ENCODE peak calls at places on chromosomes 16 and 17, in four cellular contexts. One of them, this sample, is unnamed.

GRCh38 chr17:47980516-47980915 is 9.6 kb downstream of the CDK5RAP3 start:
- DNase-seq in mucosa of descending colon: no peak
- DNase-seq in adrenal gland: no peak
- DNase-seq in lung: no peak
- DNase-seq in this sample: no peak

GRCh38 chr17:69485901-69486643 is 71.6 kb downstream of the MAP2K6 start:
- DNase-seq in mucosa of descending colon: no peak
- DNase-seq in adrenal gland: no peak
- DNase-seq in lung: no peak
- DNase-seq in this sample: no peak

GRCh38 chr17:50954641-50955121 is 88.5 kb upstream of the TOB1 start:
- DNase-seq in mucosa of descending colon: peak; percentile 27
- DNase-seq in adrenal gland: no peak
- DNase-seq in lung: no peak
- DNase-seq in this sample: no peak

GRCh38 chr17:70017112-70017511 is 57.9 kb upstream of the KCNJ16 start:
- DNase-seq in mucosa of descending colon: no peak
- DNase-seq in adrenal gland: no peak
- DNase-seq in lung: no peak
- DNase-seq in this sample: no peak

GRCh38 chr17:17541640-17542001 is 45.4 kb upstream of the RASD1 start:
- DNase-seq in mucosa of descending colon: no peak
- DNase-seq in adrenal gland: no peak
- DNase-seq in lung: no peak
- DNase-seq in this sample: no peak

GRCh38 chr17:1730345-1731193 is 6.1 kb downstream of the WDR81 start:
- DNase-seq in mucosa of descending colon: peak; percentile 67
- DNase-seq in adrenal gland: peak; percentile 93
- DNase-seq in lung: peak; percentile 66
- DNase-seq in this sample: peak; percentile 52

GRCh38 chr16:86768999-86769398 is 190.7 kb downstream of the FOXL1 start:
- DNase-seq in mucosa of descending colon: no peak
- DNase-seq in adrenal gland: no peak
- DNase-seq in lung: no peak
- DNase-seq in this sample: no peak

GRCh38 chr16:49856741-49857330 is 924 bp upstream of the ZNF423 start:
- DNase-seq in mucosa of descending colon: peak; percentile 86
- DNase-seq in adrenal gland: peak; percentile 77
- DNase-seq in lung: peak; percentile 66
- DNase-seq in this sample: peak; percentile 82

GRCh38 chr17:15169676-15170075 is 95.5 kb downstream of the PMP22 start:
- DNase-seq in mucosa of descending colon: no peak
- DNase-seq in adrenal gland: no peak
- DNase-seq in lung: no peak
- DNase-seq in this sample: no peak

GRCh38 chr16:87369117-87369775 is 14.3 kb downstream of the FBXO31 start:
- DNase-seq in mucosa of descending colon: no peak
- DNase-seq in adrenal gland: no peak
- DNase-seq in lung: no peak
- DNase-seq in this sample: no peak

GRCh38 chr16:49350265-49351103 is 23.1 kb upstream of the C16orf78 start:
- DNase-seq in mucosa of descending colon: peak; percentile 79
- DNase-seq in adrenal gland: peak; percentile 70
- DNase-seq in lung: peak; percentile 65
- DNase-seq in this sample: peak; percentile 75

GRCh38 chr17:37743612-37743874 is 1.3 kb downstream of the HNF1B start:
- DNase-seq in mucosa of descending colon: peak; percentile 81
- DNase-seq in adrenal gland: no peak
- DNase-seq in lung: no peak
- DNase-seq in this sample: peak; percentile 80

GRCh38 chr17:82592751-82593589 is 55.3 kb downstream of the WDR45B start:
- DNase-seq in mucosa of descending colon: peak; percentile 72
- DNase-seq in adrenal gland: peak; percentile 87
- DNase-seq in lung: peak; percentile 72
- DNase-seq in this sample: peak; percentile 84

GRCh38 chr17:7393613-7394451 is 493 bp downstream of the PLSCR3 start:
- DNase-seq in mucosa of descending colon: peak; percentile 62
- DNase-seq in adrenal gland: peak; percentile 39
- DNase-seq in lung: no peak
- DNase-seq in this sample: peak; percentile 43

GRCh38 chr16:84356591-84357116 is 11.7 kb upstream of the ATP2C2 start:
- DNase-seq in mucosa of descending colon: peak; percentile 58
- DNase-seq in adrenal gland: no peak
- DNase-seq in lung: no peak
- DNase-seq in this sample: peak; percentile 71

GRCh38 chr16:50467559-50467942 is 80.6 kb upstream of the NKD1 start:
- DNase-seq in mucosa of descending colon: no peak
- DNase-seq in adrenal gland: no peak
- DNase-seq in lung: no peak
- DNase-seq in this sample: no peak

GRCh38 chr16:89712476-89712805 is 8.3 kb downstream of the VPS9D1 start:
- DNase-seq in mucosa of descending colon: no peak
- DNase-seq in adrenal gland: no peak
- DNase-seq in lung: no peak
- DNase-seq in this sample: no peak
- H3K4me3 ChIP-seq in mucosa of descending colon: no peak overlapping the region
- H3K4me3 ChIP-seq in adrenal gland: no peak overlapping the region
- H3K4me3 ChIP-seq in lung: no peak overlapping the region
- H3K4me3 ChIP-seq in this sample: peak overlapping the region; percentile 40

GRCh38 chr16:74607967-74608356 is 1.0 kb upstream of the GLG1 start:
- DNase-seq in mucosa of descending colon: no peak
- DNase-seq in adrenal gland: no peak
- DNase-seq in lung: no peak
- DNase-seq in this sample: peak; percentile 23
- H3K4me3 ChIP-seq in mucosa of descending colon: no peak overlapping the region
- H3K4me3 ChIP-seq in adrenal gland: no peak overlapping the region
- H3K4me3 ChIP-seq in lung: no peak overlapping the region
- H3K4me3 ChIP-seq in this sample: no peak overlapping the region

DNA sequence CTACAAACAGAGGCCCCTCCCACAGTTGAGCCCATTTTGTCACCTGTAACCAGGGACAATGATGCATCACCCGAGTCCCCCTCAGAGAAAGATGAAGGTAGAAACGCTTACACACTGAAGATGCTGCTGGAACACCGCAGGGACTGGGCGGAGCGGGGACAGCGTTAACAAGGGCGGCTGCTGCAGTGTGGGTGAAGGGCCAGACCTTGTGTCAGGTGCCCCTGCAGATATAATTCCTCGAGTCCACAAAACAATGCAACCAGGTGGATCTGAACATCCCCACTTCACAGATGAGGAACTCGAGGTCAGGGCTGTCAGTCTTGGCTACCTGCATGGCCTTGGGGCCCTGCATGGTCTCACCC is 6.3 kb upstream of the MAPK7 start:
- DNase-seq in mucosa of descending colon: no peak
- DNase-seq in adrenal gland: no peak
- DNase-seq in lung: no peak
- DNase-seq in this sample: no peak
- H3K4me3 ChIP-seq in mucosa of descending colon: no peak overlapping the region
- H3K4me3 ChIP-seq in adrenal gland: no peak overlapping the region
- H3K4me3 ChIP-seq in lung: no peak overlapping the region
- H3K4me3 ChIP-seq in this sample: no peak overlapping the region

DNA sequence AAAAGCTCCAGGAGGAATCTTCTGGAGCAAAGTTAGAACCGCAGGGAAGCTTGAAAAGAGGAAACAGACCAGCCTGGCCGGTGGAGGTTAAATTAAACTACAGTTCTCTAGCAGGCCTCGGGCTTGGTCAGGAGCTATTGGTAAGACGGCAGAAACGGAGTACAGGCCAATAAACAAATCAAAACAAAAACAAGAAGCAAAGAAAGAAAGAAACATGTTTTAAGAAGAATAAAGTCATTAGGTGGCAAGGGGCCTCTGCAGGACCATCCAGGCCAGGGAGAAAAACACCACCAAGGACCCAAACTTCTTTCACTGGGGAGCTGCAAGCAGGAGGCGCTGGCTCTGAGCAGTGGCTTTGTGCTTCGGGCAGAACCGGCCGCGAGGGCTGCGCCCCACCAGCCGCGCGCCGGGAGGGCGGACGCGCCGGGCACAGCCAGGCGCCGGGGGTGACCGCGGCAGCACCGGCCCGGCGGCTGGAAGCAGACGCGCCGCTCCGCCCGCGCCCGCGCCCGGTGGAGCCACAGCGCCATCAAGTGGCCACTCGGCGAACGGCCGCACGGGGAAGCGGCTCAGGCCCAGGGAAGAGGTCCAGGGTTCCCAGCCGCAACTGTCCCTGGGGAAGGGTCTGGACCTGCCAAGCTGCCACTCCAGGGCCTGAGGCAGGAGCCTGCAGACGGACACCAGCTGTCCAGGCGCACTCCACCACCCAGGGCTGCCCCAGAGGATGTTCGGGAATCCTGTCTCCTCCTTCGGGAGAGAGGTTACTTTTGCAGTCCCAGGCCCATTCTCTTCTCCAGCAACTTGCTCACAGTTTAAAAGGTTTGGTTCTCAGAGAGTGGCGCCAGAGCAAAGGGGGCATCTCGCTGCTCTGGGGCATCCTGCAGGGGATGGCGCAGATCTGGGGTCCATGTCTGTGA is 419.4 kb downstream of the SOX9 start:
- DNase-seq in mucosa of descending colon: peak; percentile 91
- DNase-seq in adrenal gland: peak; percentile 56
- DNase-seq in lung: peak; percentile 63
- DNase-seq in this sample: peak; percentile 81
- H3K4me3 ChIP-seq in mucosa of descending colon: no peak overlapping the region
- H3K4me3 ChIP-seq in adrenal gland: no peak overlapping the region
- H3K4me3 ChIP-seq in lung: no peak overlapping the region
- H3K4me3 ChIP-seq in this sample: no peak overlapping the region

DNA sequence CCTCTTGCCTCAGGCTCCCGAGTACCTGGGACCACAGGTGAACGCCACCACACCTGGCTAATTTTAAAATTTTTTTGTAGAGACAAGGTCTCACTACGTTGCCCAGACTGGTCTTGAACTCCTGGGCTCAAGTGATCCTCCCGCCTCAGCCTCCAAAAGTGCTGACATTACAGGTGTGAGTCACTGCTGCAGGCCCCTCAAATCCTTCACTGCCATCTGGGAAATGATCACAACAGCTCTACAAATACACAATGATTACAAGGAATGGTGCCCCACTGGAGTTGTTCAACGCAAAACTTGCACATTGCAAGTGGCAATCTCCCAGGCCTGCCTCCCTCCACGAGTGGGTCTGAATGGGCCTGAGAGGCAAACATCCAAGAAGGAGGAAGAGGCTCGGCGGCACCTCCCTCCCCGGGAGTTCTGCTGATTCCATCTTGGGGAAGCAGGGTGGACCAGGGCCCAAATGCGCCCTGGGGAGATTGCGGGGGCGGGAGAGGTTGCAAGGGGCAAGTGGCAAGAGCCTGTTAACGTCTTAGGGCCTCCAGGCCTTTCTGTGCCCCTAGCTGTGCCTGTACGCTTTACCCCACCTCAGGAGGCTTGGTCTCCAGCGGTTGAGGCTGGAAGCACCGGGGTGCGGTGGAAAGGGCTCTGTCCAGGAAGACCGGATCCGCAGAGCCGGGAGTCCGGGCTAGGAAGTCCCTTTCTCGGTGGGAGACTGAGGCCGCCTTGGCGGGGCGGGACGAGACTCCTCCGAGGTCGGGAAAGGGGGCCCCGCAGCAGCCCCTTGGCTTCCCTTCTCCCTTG is 656 bp upstream of the IGFBP4 start:
- DNase-seq in mucosa of descending colon: no peak
- DNase-seq in adrenal gland: no peak
- DNase-seq in lung: no peak
- DNase-seq in this sample: peak; percentile 55
- H3K4me3 ChIP-seq in mucosa of descending colon: peak overlapping the region; percentile 44
- H3K4me3 ChIP-seq in adrenal gland: no peak overlapping the region
- H3K4me3 ChIP-seq in lung: peak overlapping the region; percentile 39
- H3K4me3 ChIP-seq in this sample: peak overlapping the region; percentile 74

GRCh38 chr17:79811036-79811887 is 14.4 kb upstream of the CBX8 start:
- DNase-seq in mucosa of descending colon: peak; percentile 66
- DNase-seq in adrenal gland: no peak
- DNase-seq in lung: no peak
- DNase-seq in this sample: no peak

GRCh38 chr17:79812969-79813825 is 16.3 kb upstream of the CBX8 start:
- DNase-seq in mucosa of descending colon: peak; percentile 52
- DNase-seq in adrenal gland: no peak
- DNase-seq in lung: no peak
- DNase-seq in this sample: no peak

GRCh38 chr17:79813826-79814623 is 17.1 kb upstream of the CBX8 start:
- DNase-seq in mucosa of descending colon: no peak
- DNase-seq in adrenal gland: no peak
- DNase-seq in lung: no peak
- DNase-seq in this sample: no peak

GRCh38 chr17:79811888-79812205 is 15.0 kb upstream of the CBX8 start:
- DNase-seq in mucosa of descending colon: peak; percentile 55
- DNase-seq in adrenal gland: no peak
- DNase-seq in lung: no peak
- DNase-seq in this sample: no peak

DNA sequence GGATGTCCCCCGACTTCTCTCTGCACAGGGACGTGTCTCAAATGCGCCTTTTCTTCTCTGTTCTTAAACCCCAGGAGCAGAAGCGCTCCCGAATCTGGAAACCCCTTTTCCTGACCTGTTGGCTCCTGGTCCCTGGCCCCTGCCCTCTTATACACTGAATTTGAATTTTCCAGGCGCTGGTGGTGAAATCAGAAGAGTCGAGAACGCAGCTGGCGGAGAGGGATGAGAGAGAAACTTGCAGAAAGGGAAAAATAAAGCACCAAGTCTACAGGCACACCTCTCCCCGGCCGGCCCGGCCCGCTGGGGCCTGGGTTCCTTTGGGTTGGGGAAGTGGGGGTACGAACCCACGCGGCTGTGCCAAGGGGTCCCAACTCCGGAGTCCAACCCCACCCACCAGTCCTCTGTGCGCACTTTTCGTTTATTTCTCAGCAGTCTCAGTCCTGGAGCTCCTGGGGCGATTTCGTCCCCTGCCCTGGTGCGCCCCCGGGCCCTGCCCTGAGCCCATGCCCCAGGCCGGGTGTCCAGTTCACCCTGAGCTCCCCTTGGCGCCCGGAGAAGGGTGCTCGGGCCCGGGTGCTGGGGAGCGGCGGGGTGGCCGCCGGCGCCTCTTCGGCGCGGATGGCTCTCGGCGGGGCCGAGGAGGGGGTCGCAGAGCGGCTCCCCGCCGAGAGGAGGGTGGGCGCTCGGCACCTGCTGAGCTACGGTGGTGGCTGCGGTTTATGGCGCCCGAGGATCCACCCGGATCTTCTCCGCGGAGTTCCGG is 15.5 kb upstream of the CBX8 start:
- DNase-seq in mucosa of descending colon: peak; percentile 42
- DNase-seq in adrenal gland: no peak
- DNase-seq in lung: no peak
- DNase-seq in this sample: no peak
- H3K4me3 ChIP-seq in mucosa of descending colon: no peak overlapping the region
- H3K4me3 ChIP-seq in adrenal gland: no peak overlapping the region
- H3K4me3 ChIP-seq in lung: no peak overlapping the region
- H3K4me3 ChIP-seq in this sample: no peak overlapping the region

GRCh38 chr16:76428858-76429257 is 151.7 kb downstream of the CNTNAP4 start:
- DNase-seq in mucosa of descending colon: peak; percentile 26
- DNase-seq in adrenal gland: no peak
- DNase-seq in lung: no peak
- DNase-seq in this sample: no peak
- H3K4me3 ChIP-seq in mucosa of descending colon: no peak overlapping the region
- H3K4me3 ChIP-seq in adrenal gland: no peak overlapping the region
- H3K4me3 ChIP-seq in lung: no peak overlapping the region
- H3K4me3 ChIP-seq in this sample: no peak overlapping the region

This sample was measured in colonic mucosa.